ENCODE peak calls at places on chromosomes 4 and X, in four cellular contexts. D, A, C and K are unnamed samples.

GRCh38 chr4:102311912-102312311 is 33.4 kb downstream of the SLC39A8 start:
- DNase-seq in D (no peak), A (no peak), C (peak), K (no peak)

GRCh38 chr4:90025248-90025647 is 101.9 kb upstream of the CCSER1 start:
- DNase-seq in D (peak), A (no peak), C (peak), K (no peak)

GRCh38 chrX:77628294-77629025 is 157.6 kb downstream of the ATRX start:
- DNase-seq in D (no peak), A (no peak), C (peak), K (no peak)

GRCh38 chr4:4663028-4663427 is 121.2 kb upstream of the STX18 start:
- DNase-seq in D (no peak), A (no peak), C (peak), K (no peak)

GRCh38 chr4:98745372-98745771 is 87.0 kb upstream of the TSPAN5 start:
- DNase-seq in D (peak), A (peak), C (no peak), K (no peak)

GRCh38 chr4:80016506-80016905 is 56.5 kb downstream of the ANTXR2 start:
- DNase-seq in D (no peak), A (no peak), C (no peak), K (no peak)

GRCh38 chr4:38034986-38035882 is 75.0 kb downstream of the PTTG2 start:
- DNase-seq in D (peak), A (no peak), C (peak), K (peak)

GRCh38 chr4:26858947-26859401 is 1.7 kb upstream of the STIM2 start:
- DNase-seq in D (no peak), A (no peak), C (no peak), K (no peak)

GRCh38 chr4:155207534-155208257 is 740 bp upstream of the NPY2R start:
- DNase-seq in D (peak), A (peak), C (peak), K (peak)

GRCh38 chr4:121885115-121885514 is 14.8 kb upstream of the BBS7 start:
- DNase-seq in D (no peak), A (no peak), C (no peak), K (no peak)

GRCh38 chr4:101346562-101347266 is 612 bp downstream of the PPP3CA start:
- DNase-seq in D (peak), A (peak), C (peak), K (peak)

GRCh38 chrX:413322-414201 is 26.9 kb upstream of the PPP2R3B start:
- DNase-seq in D (peak), A (no peak), C (peak), K (peak)

GRCh38 chr4:81360722-81361121 is 111.0 kb downstream of the RASGEF1B start:
- DNase-seq in D (no peak), A (no peak), C (no peak), K (no peak)

GRCh38 chrX:40179333-40179732 is 81.6 kb upstream of the BCOR start:
- DNase-seq in D (no peak), A (no peak), C (peak), K (peak)

GRCh38 chrX:68132749-68133148 is 300.5 kb downstream of the OPHN1 start:
- DNase-seq in D (no peak), A (no peak), C (no peak), K (no peak)

GRCh38 chr4:169311643-169312365 is 41.0 kb upstream of the SH3RF1 start:
- DNase-seq in D (peak), A (no peak), C (peak), K (peak)

GRCh38 chr4:57064811-57065711 is 45.1 kb downstream of the IGFBP7 start:
- DNase-seq in D (no peak), A (peak), C (peak), K (no peak)

GRCh38 chrX:40470830-40471429 is 109.8 kb upstream of the ATP6AP2 start:
- DNase-seq in D (peak), A (no peak), C (no peak), K (no peak)

GRCh38 chr4:146029939-146030710 is 91.5 kb upstream of the ZNF827 start:
- DNase-seq in D (peak), A (peak), C (no peak), K (no peak)

GRCh38 chr4:129561886-129562285 is 465.9 kb downstream of the C4orf33 start:
- DNase-seq in D (no peak), A (no peak), C (peak), K (no peak)

GRCh38 chr4:75629239-75629638 is 1.1 kb downstream of the CDKL2 start:
- DNase-seq in D (no peak), A (no peak), C (no peak), K (no peak)

GRCh38 chr4:163895369-163896005 is 401.0 kb downstream of the TMA16 start:
- DNase-seq in D (no peak), A (no peak), C (no peak), K (no peak)